ENCODE peak calls at places on chromosomes 11 and 22, in four cellular contexts. F, O, R and P are unnamed samples. For H3K79me1, the result is how much of the 10 kb centered on the place peaks cover.

GRCh38 chr11:122721201-122721963 is 65.9 kb downstream of the UBASH3B start:
- DNase-seq in F (peak), O (no peak), R (no peak), P (no peak)

GRCh38 chr22:29156507-29156906 is 49.2 kb upstream of the EMID1 start:
- DNase-seq in F (peak), O (peak), R (peak), P (peak)

GRCh38 chr11:116990061-116990473 is 108.2 kb downstream of the SIK3 start:
- DNase-seq in F (peak), O (no peak), R (no peak), P (no peak)

GRCh38 chr11:60995798-60996197 is 24.3 kb downstream of the CD6 start:
- DNase-seq in F (no peak), O (no peak), R (no peak), P (no peak)

GRCh38 chr11:46560300-46561025 is 33.4 kb downstream of the AMBRA1 start:
- DNase-seq in F (peak), O (no peak), R (no peak), P (no peak)

GRCh38 chr22:25018009-25018408 is 65.5 kb downstream of the KIAA1671 start:
- DNase-seq in F (no peak), O (no peak), R (no peak), P (no peak)

GRCh38 chr22:43823353-43823908 is 11.3 kb upstream of the EFCAB6 start:
- DNase-seq in F (no peak), O (peak), R (peak), P (peak)

GRCh38 chr11:79168530-79169110 is 272.2 kb downstream of the TENM4 start:
- DNase-seq in F (no peak), O (no peak), R (no peak), P (no peak)

GRCh38 chr11:43797866-43798265 is 82.8 kb upstream of the ALKBH3 start:
- DNase-seq in F (no peak), O (no peak), R (no peak), P (no peak)

GRCh38 chr22:49306632-49306975 is 521.1 kb downstream of the BRD1 start:
- DNase-seq in F (no peak), O (no peak), R (peak), P (peak)

GRCh38 chr11:128458316-128458715 is 129.0 kb downstream of the ETS1 start:
- DNase-seq in F (peak), O (no peak), R (no peak), P (no peak)

GRCh38 chr22:33864723-33865130 is 55.5 kb downstream of the LARGE1 start:
- DNase-seq in F (peak), O (no peak), R (no peak), P (no peak)

GRCh38 chr11:359181-359714 is 10.1 kb upstream of the B4GALNT4 start:
- DNase-seq in F (no peak), O (no peak), R (no peak), P (no peak)

GRCh38 chr22:18947905-18948304 is 11.8 kb upstream of the PRODH start:
- DNase-seq in F (no peak), O (peak), R (no peak), P (peak)

GRCh38 chr11:12494699-12495098 is 117.3 kb downstream of the PARVA start:
- DNase-seq in F (peak), O (peak), R (no peak), P (no peak)

GRCh38 chr22:37060801-37061610 is 9.5 kb downstream of the KCTD17 start:
- DNase-seq in F (no peak), O (no peak), R (no peak), P (no peak)

GRCh38 chr11:23727821-23728220 is 769.0 kb upstream of the LUZP2 start:
- DNase-seq in F (peak), O (peak), R (no peak), P (no peak)

GRCh38 chr11:74932169-74932568 is 16.7 kb downstream of the XRRA1 start:
- DNase-seq in F (peak), O (no peak), R (no peak), P (no peak)

GRCh38 chr11:85953491-85954143 is 98.4 kb downstream of the CCDC83 start:
- DNase-seq in F (peak), O (no peak), R (no peak), P (no peak)

GRCh38 chr11:31214337-31214736 is 155.2 kb downstream of the DCDC1 start:
- DNase-seq in F (no peak), O (no peak), R (no peak), P (no peak)

GRCh38 chr22:37126383-37126782 is 16.9 kb upstream of the TMPRSS6 start:
- DNase-seq in F (no peak), O (peak), R (no peak), P (peak)

GRCh38 chr11:135002236-135002635 is 590.2 kb upstream of the B3GAT1 start:
- DNase-seq in F (no peak), O (no peak), R (no peak), P (no peak)

GRCh38 chr11:47723041-47723440 is 7.9 kb upstream of the AGBL2 start:
- DNase-seq in F (no peak), O (no peak), R (no peak), P (no peak)

GRCh38 chr11:11409916-11410315 is 56.9 kb upstream of the CSNK2A3 start:
- DNase-seq in F (no peak), O (no peak), R (no peak), P (no peak)

GRCh38 chr11:66222358-66223149 is 45.9 kb upstream of the RAB1B start:
- DNase-seq in F (peak), O (peak), R (peak), P (peak)

GRCh38 chr11:26891501-26891900 is 102.4 kb upstream of the FIBIN start:
- DNase-seq in F (no peak), O (no peak), R (no peak), P (no peak)

GRCh38 chr11:21625982-21626381 is 566.9 kb upstream of the ANO5 start:
- DNase-seq in F (no peak), O (no peak), R (no peak), P (no peak)

GRCh38 chr11:34206598-34207300 is 101.3 kb downstream of the NAT10 start:
- DNase-seq in F (no peak), O (no peak), R (no peak), P (no peak)

GRCh38 chr22:26017932-26018331 is 151.3 kb upstream of the SEZ6L start:
- DNase-seq in F (no peak), O (no peak), R (no peak), P (no peak)

GRCh38 chr11:64856382-64857227 is 12.2 kb upstream of the CDC42BPG start:
- DNase-seq in F (peak), O (peak), R (no peak), P (no peak)

GRCh38 chr11:45651156-45651555 is 14.3 kb downstream of the CHST1 start:
- DNase-seq in F (no peak), O (no peak), R (no peak), P (peak)

GRCh38 chr22:42214625-42215415 is 55.6 kb downstream of the TCF20 start:
- DNase-seq in F (no peak), O (peak), R (no peak), P (no peak)
- H3K79me1 ChIP-seq in F (half or more), O (under half), R (under half), P (under half)

GRCh38 chr22:45376703-45377102 is 36.7 kb downstream of the SMC1B start:
- DNase-seq in F (no peak), O (no peak), R (no peak), P (no peak)

GRCh38 chr22:45381348-45381747 is 32.1 kb downstream of the SMC1B start:
- DNase-seq in F (no peak), O (no peak), R (no peak), P (no peak)

DNA sequence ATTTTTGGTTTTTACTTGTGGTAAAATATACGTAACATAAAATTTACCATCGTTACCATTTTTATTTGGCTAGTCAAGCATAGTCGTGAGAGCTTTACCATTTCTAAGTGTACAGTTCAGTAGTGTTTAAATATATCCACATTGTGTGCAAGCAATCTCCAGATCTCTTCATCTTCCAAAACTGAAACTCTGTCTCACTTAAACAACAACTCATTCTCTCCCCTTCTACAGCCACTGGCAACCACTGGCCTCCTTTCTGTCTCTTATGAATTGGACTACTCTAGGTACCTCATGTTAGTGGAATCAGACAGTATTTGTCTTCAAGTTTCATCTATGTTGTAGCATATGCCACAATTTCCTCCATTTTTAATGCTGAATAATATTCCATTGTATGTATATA is 37.4 kb downstream of the SMC1B start:
- DNase-seq in F (no peak), O (no peak), R (no peak), P (no peak)
- H4K5ac ChIP-seq in F (no peak), O (no peak), R (no peak), P (no peak)

GRCh38 chr22:46723882-46724281 is 14.2 kb downstream of the CERK start:
- DNase-seq in F (no peak), O (no peak), R (no peak), P (no peak)
- H3K79me1 ChIP-seq in F (half or more), O (under half), R (under half), P (under half)

DNA sequence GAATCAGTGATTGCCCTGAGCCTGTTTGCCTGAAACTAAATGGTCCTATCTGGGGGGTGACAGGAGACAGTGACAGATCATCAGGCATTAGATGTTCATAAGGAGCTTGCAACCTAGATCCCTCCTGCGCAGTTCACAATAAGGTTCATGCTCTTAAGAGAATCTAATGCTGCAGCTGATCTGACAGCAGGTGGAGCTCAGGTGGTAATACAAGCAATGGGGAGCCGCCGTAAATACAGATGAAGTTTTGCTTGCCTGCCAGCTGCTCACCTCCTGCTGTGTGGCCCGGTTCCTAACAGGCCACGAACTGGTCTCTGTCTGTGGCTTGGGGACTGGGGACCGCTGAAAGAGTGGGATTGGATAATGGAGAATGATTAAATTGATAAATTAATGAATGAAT is 14.0 kb downstream of the NOX4 start:
- DNase-seq in F (no peak), O (peak), R (no peak), P (peak)
- H4K5ac ChIP-seq in F (no peak), O (no peak), R (no peak), P (no peak)

GRCh38 chr22:35711336-35711735 is 6.3 kb upstream of the APOL5 start:
- DNase-seq in F (no peak), O (no peak), R (no peak), P (no peak)

GRCh38 chr22:35708917-35709316 is 8.8 kb upstream of the APOL5 start:
- DNase-seq in F (no peak), O (no peak), R (no peak), P (no peak)

GRCh38 chr22:35717572-35717971 is at the start of gene APOL5:
- DNase-seq in F (no peak), O (no peak), R (no peak), P (no peak)

GRCh38 chr22:35708453-35708852 is 9.2 kb upstream of the APOL5 start:
- DNase-seq in F (peak), O (no peak), R (no peak), P (no peak)

DNA sequence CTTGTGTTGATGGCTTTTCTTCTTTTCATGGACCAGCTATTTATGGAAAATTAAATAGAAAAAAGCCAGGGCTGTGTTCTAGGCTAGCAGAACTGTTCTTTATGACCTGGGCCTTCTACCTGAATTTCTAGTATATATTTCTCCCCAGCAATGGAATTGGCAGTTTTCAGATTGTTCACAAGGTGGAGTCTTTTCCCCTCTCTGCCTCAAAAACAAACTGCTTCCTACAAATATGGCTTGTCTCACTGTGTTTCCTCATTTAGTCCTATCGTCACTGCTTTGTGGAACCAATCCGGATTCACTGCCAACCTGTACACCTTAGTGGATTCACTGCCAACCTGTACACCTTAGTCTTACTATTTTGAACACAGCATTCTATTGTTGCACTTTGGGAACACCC is 5.0 kb upstream of the APOL5 start:
- DNase-seq in F (no peak), O (peak), R (no peak), P (no peak)
- H3K79me1 ChIP-seq in F (under half), O (under half), R (under half), P (under half)

DNA sequence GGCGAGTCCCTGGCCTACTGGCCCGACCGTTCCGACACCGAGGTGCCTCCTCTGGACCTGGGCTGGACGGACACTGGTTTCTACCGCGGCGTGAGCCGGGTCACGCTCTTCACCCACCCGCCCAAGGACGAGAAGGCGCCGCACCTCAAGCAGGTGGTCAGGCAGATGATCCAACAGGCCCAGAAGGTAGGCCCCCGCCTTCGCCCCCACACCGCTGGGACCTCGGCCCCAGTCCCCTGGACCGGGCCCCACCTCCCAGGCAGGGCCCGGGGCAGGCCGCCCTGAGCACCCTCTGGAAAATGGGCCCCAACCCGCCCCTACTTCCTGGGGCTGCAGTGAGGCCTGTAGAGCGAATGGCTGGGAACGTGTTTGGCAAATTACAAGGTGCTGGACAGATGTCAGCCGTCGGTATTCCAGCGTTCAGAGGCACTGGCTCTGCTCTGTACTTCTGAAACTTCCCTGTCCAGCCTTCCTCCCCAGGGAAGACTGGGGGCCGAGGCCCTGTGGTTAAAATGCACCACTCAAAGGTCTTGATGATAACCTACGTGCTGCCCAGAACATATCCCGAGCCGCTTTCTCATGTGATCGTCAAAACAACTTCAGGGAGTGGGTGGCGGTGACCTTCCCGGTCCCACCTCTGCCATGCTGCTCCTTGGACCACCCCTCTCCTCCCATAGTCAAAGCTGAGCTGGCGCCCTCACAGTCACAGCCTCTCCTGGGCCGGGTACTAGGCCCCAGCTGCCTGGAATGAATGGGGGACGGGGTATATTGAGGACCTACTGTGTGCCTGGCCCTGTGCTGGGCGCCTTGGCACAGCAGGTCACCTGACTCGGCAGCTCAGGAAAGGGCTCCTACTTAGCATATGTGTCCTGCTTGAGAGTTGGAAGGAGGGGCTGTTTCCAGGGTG is 845 bp downstream of the FAM83F start:
- DNase-seq in F (no peak), O (peak), R (no peak), P (peak)
- H4K5ac ChIP-seq in F (no peak), O (no peak), R (no peak), P (no peak)

GRCh38 chr22:38235240-38235850 is 33.6 kb downstream of the MAFF start:
- DNase-seq in F (no peak), O (no peak), R (no peak), P (no peak)
- H3K79me1 ChIP-seq in F (half or more), O (under half), R (under half), P (under half)